ENCODE peak calls at places on chromosome 15, in four cellular contexts. V is myocyte, M is GM23248, B is C1 segment of cervical spinal cord. N is an unnamed sample.

GRCh38 chr15:100131321-100132224 is 210.2 kb downstream of the ADAMTS17 start:
- DNase-seq in B (peak; percentile 25), M (no peak), V (peak; percentile 97), N (no peak)

GRCh38 chr15:40354408-40355171 is 3.4 kb upstream of the DISP2 start:
- DNase-seq in M (peak; percentile 54), B (no peak), V (no peak), N (no peak)

GRCh38 chr15:71932689-71933088 is 122.3 kb downstream of the NR2E3 start:
- DNase-seq in B (no peak), M (no peak), V (no peak), N (no peak)

GRCh38 chr15:88908697-88909621 is 4.2 kb downstream of the MFGE8 start:
- DNase-seq in V (peak; percentile 41), B (no peak), M (no peak), N (peak; percentile 2)

GRCh38 chr15:71532994-71533393 is 277.4 kb upstream of the NR2E3 start:
- DNase-seq in B (no peak), V (no peak), M (peak; percentile 45), N (no peak)

GRCh38 chr15:33860749-33861148 is 107.5 kb upstream of the CHRM5 start:
- DNase-seq in B (no peak), M (peak; percentile 73), V (no peak), N (no peak)

GRCh38 chr15:51524376-51524775 is 98.2 kb downstream of the DMXL2 start:
- DNase-seq in M (no peak), V (no peak), B (no peak), N (no peak)

GRCh38 chr15:66566963-66567531 is 1.2 kb upstream of the LCTL start:
- DNase-seq in V (peak; percentile 68), B (peak; percentile 14), M (peak; percentile 80), N (peak; percentile 68)

GRCh38 chr15:66269326-66270090 is 16.0 kb upstream of the MEGF11 start:
- DNase-seq in M (peak; percentile 44), B (no peak), V (peak; percentile 43), N (no peak)

GRCh38 chr15:99558084-99558483 is 7.7 kb upstream of the MEF2A start:
- DNase-seq in M (no peak), V (no peak), B (no peak), N (no peak)

GRCh38 chr15:89378699-89379422 is 44.2 kb upstream of the POLG start:
- DNase-seq in V (no peak), M (no peak), B (no peak), N (no peak)

GRCh38 chr15:41502787-41503668 is 9.4 kb downstream of the ITPKA start:
- DNase-seq in V (no peak), B (no peak), M (peak; percentile 13), N (no peak)

GRCh38 chr15:44718180-44718926 is 7.0 kb downstream of the B2M start:
- DNase-seq in B (no peak), V (no peak), M (no peak), N (no peak)

GRCh38 chr15:33234019-33234418 is 39.5 kb upstream of the FMN1 start:
- DNase-seq in M (peak; percentile 69), V (peak; percentile 61), B (no peak), N (peak; percentile 19)

GRCh38 chr15:74845581-74845980 is 2.6 kb upstream of the ULK3 start:
- DNase-seq in M (no peak), B (no peak), V (no peak), N (no peak)

GRCh38 chr15:80578871-80579270 is 116.2 kb upstream of the ABHD17C start:
- DNase-seq in M (no peak), V (no peak), B (no peak), N (no peak)

GRCh38 chr15:99906356-99906755 is 173.1 kb upstream of the LYSMD4 start:
- DNase-seq in B (no peak), V (no peak), M (no peak), N (no peak)

GRCh38 chr15:94324835-94325767 is 93.7 kb downstream of the MCTP2 start:
- DNase-seq in M (no peak), B (no peak), V (no peak), N (no peak)

GRCh38 chr15:26945046-26945445 is 25.9 kb upstream of the GABRG3 start:
- DNase-seq in M (no peak), B (no peak), V (no peak), N (no peak)

GRCh38 chr15:68295430-68295829 is 17.9 kb downstream of the FEM1B start:
- DNase-seq in V (no peak), B (no peak), M (no peak), N (no peak)

GRCh38 chr15:34621675-34622074 is 38.2 kb upstream of the GOLGA8B start:
- DNase-seq in B (no peak), V (peak; percentile 74), M (peak; percentile 67), N (no peak)

GRCh38 chr15:89576417-89576773 is 1.1 kb downstream of the TICRR start:
- DNase-seq in B (no peak), V (no peak), M (peak; percentile 45), N (no peak)

GRCh38 chr15:74317820-74318375 is 49.5 kb downstream of the CYP11A1 start:
- DNase-seq in M (peak; percentile 94), B (no peak), V (peak; percentile 88), N (no peak)

N was measured in frontal cortex.